ENCODE peak calls at places on chromosomes 2 and 18, in seven cellular contexts. E, C, Q, F, B, J and X are unnamed samples.

GRCh38 chr2:73162856-73163521 is 39.4 kb upstream of the NOTO start:
- DNase-seq in F (no peak), E (no peak), Q (no peak), C (no peak), J (no peak), B (no peak), X (no peak)

GRCh38 chr2:198873771-198874501 is 583.8 kb downstream of the SATB2 start:
- DNase-seq in Q (peak; percentile 77), F (no peak), E (no peak), J (no peak), C (no peak), B (no peak), X (no peak)

GRCh38 chr18:51135361-51135760 is 62.1 kb downstream of the MEX3C start:
- DNase-seq in J (no peak), E (no peak), B (peak; percentile 77), C (no peak), Q (peak; percentile 35), F (peak; percentile 90), X (no peak)

GRCh38 chr18:48136544-48137353 is 206.3 kb upstream of the SMAD2 start:
- DNase-seq in C (no peak), J (no peak), B (peak; percentile 30), Q (no peak), E (no peak), F (no peak), X (no peak)

GRCh38 chr2:23330214-23330613 is 54.8 kb upstream of the KLHL29 start:
- DNase-seq in Q (peak; percentile 20), J (peak; percentile 54), F (peak; percentile 25), B (peak; percentile 23), E (peak; percentile 88), C (peak; percentile 49), X (peak; percentile 79)

GRCh38 chr18:70555046-70555445 is 266.2 kb downstream of the SOCS6 start:
- DNase-seq in B (no peak), F (no peak), E (no peak), J (no peak), C (no peak), Q (no peak), X (no peak)

GRCh38 chr2:9641641-9642040 is 10.8 kb upstream of the YWHAQ start:
- DNase-seq in Q (no peak), E (no peak), C (no peak), F (no peak), J (no peak), B (no peak), X (no peak)

GRCh38 chr2:219570194-219570923 is 980 bp downstream of the OBSL1 start:
- DNase-seq in B (peak; percentile 43), E (no peak), Q (peak; percentile 19), J (no peak), F (peak; percentile 38), C (peak; percentile 39), X (no peak)

GRCh38 chr18:57998461-57998860 is 45.6 kb upstream of the NEDD4L start:
- DNase-seq in E (no peak), J (no peak), Q (peak; percentile 65), C (no peak), B (no peak), F (no peak), X (no peak)

GRCh38 chr2:15704086-15704787 is 112.6 kb downstream of the DDX1 start:
- DNase-seq in E (no peak), C (no peak), J (no peak), Q (no peak), F (peak; percentile 18), B (no peak), X (no peak)

GRCh38 chr18:10131036-10131774 is 217.4 kb downstream of the VAPA start:
- DNase-seq in C (no peak), B (peak; percentile 55), E (peak; percentile 85), F (peak; percentile 43), J (no peak), Q (no peak), X (no peak)

GRCh38 chr2:158182681-158183350 is 81.1 kb downstream of the UPP2 start:
- DNase-seq in Q (no peak), J (no peak), B (no peak), E (no peak), C (no peak), F (no peak), X (no peak)

GRCh38 chr18:75063196-75063595 is 145.7 kb downstream of the PTGR3 start:
- DNase-seq in C (no peak), E (no peak), Q (no peak), B (no peak), F (no peak), J (no peak), X (no peak)

GRCh38 chr2:161915121-161915520 is 158.9 kb downstream of the DPP4 start:
- DNase-seq in B (peak; percentile 26), C (no peak), Q (no peak), F (no peak), J (no peak), E (peak; percentile 32), X (no peak)

GRCh38 chr2:37742286-37742685 is 70.8 kb upstream of the CDC42EP3 start:
- DNase-seq in J (no peak), F (no peak), C (no peak), Q (peak; percentile 57), B (no peak), E (no peak), X (no peak)

GRCh38 chr2:107418713-107419112 is 408.0 kb upstream of the RGPD4 start:
- DNase-seq in E (no peak), Q (no peak), C (no peak), F (no peak), B (no peak), J (no peak), X (no peak)

GRCh38 chr2:152646775-152647174 is 70.5 kb downstream of the PRPF40A start:
- DNase-seq in J (no peak), F (peak; percentile 67), E (peak; percentile 68), Q (peak; percentile 95), B (peak; percentile 72), C (no peak), X (no peak)

GRCh38 chr2:115763601-115764000 is 1321.2 kb downstream of the DPP10 start:
- DNase-seq in J (no peak), E (peak; percentile 11), B (no peak), C (no peak), F (no peak), Q (no peak), X (no peak)

GRCh38 chr18:30491815-30492551 is 550.6 kb downstream of the DSC3 start:
- DNase-seq in J (no peak), C (no peak), B (no peak), E (no peak), Q (no peak), F (peak; percentile 4), X (no peak)

GRCh38 chr2:79512442-79513401 is at the start of gene CTNNA2:
- DNase-seq in Q (no peak), C (peak; percentile 95), F (peak; percentile 32), B (peak; percentile 8), J (peak; percentile 83), E (peak; percentile 87), X (peak; percentile 94)

GRCh38 chr2:212935749-212936148 is 215.7 kb downstream of the IKZF2 start:
- DNase-seq in B (no peak), E (no peak), C (no peak), F (no peak), J (no peak), Q (peak; percentile 32), X (no peak)

GRCh38 chr2:26613241-26614204 is 27.6 kb downstream of the CIB4 start:
- DNase-seq in C (no peak), B (no peak), J (no peak), E (peak; percentile 30), F (no peak), Q (no peak), X (no peak)
- H3K27ac ChIP-seq in C (no peak overlapping the region), B (no peak overlapping the region), J (no peak overlapping the region), E (no peak overlapping the region), F (no peak overlapping the region), Q (no peak overlapping the region), X (no peak overlapping the region)

GRCh38 chr2:45216118-45216517 is 206.9 kb upstream of the SIX2 start:
- DNase-seq in J (no peak), E (no peak), B (no peak), C (no peak), Q (no peak), F (no peak), X (no peak)

GRCh38 chr2:45214550-45214949 is 205.3 kb upstream of the SIX2 start:
- DNase-seq in J (no peak), C (no peak), B (no peak), Q (no peak), E (no peak), F (no peak), X (no peak)

GRCh38 chr2:45210466-45211195 is 201.4 kb upstream of the SIX2 start:
- DNase-seq in B (no peak), E (no peak), C (no peak), F (peak; percentile 4), J (no peak), Q (peak; percentile 60), X (no peak)

GRCh38 chr2:45218298-45218697 is 209.0 kb upstream of the SIX2 start:
- DNase-seq in B (no peak), E (no peak), F (no peak), J (no peak), Q (no peak), C (no peak), X (no peak)

DNA sequence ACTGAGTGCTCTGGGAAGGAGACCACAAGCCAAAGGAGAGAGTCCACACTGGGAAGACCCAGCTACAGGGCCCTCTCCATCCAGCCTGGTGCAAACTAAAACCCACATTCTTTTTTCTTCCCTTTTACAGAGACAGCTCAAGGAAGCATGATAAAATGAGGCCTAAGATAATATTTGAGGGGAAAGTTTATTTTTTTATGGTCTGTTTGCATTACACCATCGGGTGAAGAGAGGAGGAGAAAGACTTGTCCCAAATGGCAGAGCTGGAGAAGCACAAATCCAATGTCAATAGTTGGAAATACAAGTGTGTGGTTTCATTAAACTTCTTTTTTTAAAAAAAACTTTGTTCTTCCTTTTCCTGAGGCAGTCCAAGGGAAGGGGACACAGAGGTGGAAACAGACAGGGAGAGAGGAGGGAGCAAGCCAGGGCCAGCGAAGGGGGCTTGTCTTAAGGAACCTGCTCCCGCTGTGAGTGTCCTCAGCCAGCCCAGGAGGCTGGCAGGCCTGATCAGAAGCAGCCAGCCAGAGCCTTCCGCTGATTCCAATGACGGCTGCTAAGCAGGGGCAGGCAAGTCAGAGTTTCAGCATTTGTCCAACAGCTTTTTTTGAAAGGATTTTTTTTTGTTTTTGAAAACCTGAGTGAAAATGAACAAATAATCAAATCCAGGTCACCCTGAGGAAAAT is 203.8 kb upstream of the SIX2 start:
- DNase-seq in J (no peak), E (no peak), Q (no peak), C (no peak), B (no peak), F (no peak), X (no peak)
- H3K23ac ChIP-seq in J (no peak overlapping the region), E (no peak overlapping the region), Q (no peak overlapping the region), C (no peak overlapping the region), B (no peak overlapping the region), F (no peak overlapping the region), X (no peak overlapping the region)

DNA sequence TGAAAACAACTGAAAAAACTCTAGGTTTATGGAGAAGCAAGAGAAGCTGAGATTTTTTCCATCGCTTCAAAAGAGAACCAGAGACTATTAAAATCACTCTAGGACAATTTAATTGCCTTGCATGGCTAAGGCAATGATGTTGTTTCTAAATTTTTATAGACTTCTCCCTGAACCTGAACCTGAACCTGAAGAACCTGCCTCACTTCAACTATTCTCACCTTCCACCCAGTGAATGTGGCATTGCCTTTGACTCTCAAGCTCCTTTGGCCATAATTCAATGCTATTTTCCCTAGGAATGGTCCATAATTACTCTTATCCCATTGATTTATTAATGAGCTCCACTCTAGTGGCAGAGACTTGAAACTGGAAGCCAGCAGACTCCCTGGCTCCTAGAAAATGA is 303.9 kb upstream of the UBE2E3 start:
- DNase-seq in J (no peak), B (no peak), F (no peak), Q (no peak), C (no peak), E (no peak), X (no peak)
- H2BK5ac ChIP-seq in J (no peak overlapping the region), B (no peak overlapping the region), F (no peak overlapping the region), Q (no peak overlapping the region), C (no peak overlapping the region), E (no peak overlapping the region), X (no peak overlapping the region)

GRCh38 chr18:41146301-41146700 is 808.7 kb upstream of the PIK3C3 start:
- DNase-seq in E (peak; percentile 16), C (no peak), B (no peak), Q (no peak), J (no peak), F (no peak), X (no peak)
- H3K27ac ChIP-seq in E (no peak overlapping the region), C (no peak overlapping the region), B (no peak overlapping the region), Q (no peak overlapping the region), J (no peak overlapping the region), F (no peak overlapping the region), X (no peak overlapping the region)